ENCODE peak calls at places on chromosome X, in six cellular contexts. V is CD4-positive, CD25-positive, alpha-beta regulatory T cell; A is cardiac fibroblast; P is fibroblast of pulmonary artery; W is GM23248; F is lung microvascular endothelial cell. C is an unnamed sample.

GRCh38 chrX:146907391-146908240 is 93.1 kb upstream of the CXorf51A start:
- DNase-seq in V (no peak), A (peak), P (no peak), W (peak), F (no peak), C (no peak)

GRCh38 chrX:131747173-131747572 is 203.3 kb downstream of the OR13H1 start:
- DNase-seq in V (no peak), A (no peak), P (no peak), W (no peak), F (peak), C (no peak)

GRCh38 chrX:2875798-2876399 is 47.2 kb downstream of the GYG2 start:
- DNase-seq in V (no peak), A (peak), P (peak), W (peak), F (peak), C (no peak)

GRCh38 chrX:51459125-51459524 is 37.3 kb downstream of the NUDT11 start:
- DNase-seq in V (no peak), A (peak), P (peak), W (peak), F (peak), C (no peak)

GRCh38 chrX:154486396-154487207 is at the start of gene UBL4A:
- DNase-seq in V (peak), A (peak), P (peak), W (peak), F (peak), C (peak)

GRCh38 chrX:5681159-5681558 is 547.5 kb downstream of the NLGN4X start:
- DNase-seq in V (no peak), A (no peak), P (no peak), W (no peak), F (no peak), C (no peak)

GRCh38 chrX:16869393-16870094 is 618 bp downstream of the RBBP7 start:
- DNase-seq in V (peak), A (no peak), P (peak), W (peak), F (peak), C (peak)

GRCh38 chrX:49187526-49187925 is 1.4 kb upstream of the PRICKLE3 start:
- DNase-seq in V (no peak), A (no peak), P (no peak), W (no peak), F (no peak), C (no peak)

GRCh38 chrX:94662665-94663064 is 988.7 kb downstream of the FAM133A start:
- DNase-seq in V (no peak), A (no peak), P (no peak), W (no peak), F (no peak), C (no peak)

GRCh38 chrX:129600981-129601424 is 53.8 kb downstream of the APLN start:
- DNase-seq in V (no peak), A (no peak), P (peak), W (peak), F (peak), C (no peak)

GRCh38 chrX:41707218-41707617 is 16.8 kb upstream of the GPR82 start:
- DNase-seq in V (no peak), A (no peak), P (no peak), W (no peak), F (no peak), C (no peak)

GRCh38 chrX:78886550-78886949 is 58.6 kb upstream of the P2RY10 start:
- DNase-seq in V (no peak), A (peak), P (peak), W (peak), F (no peak), C (no peak)

GRCh38 chrX:320126-320783 is 1.7 kb upstream of the GTPBP6 start:
- DNase-seq in V (no peak), A (no peak), P (no peak), W (peak), F (no peak), C (no peak)

GRCh38 chrX:74420194-74421035 is 878 bp upstream of the SLC16A2 start:
- DNase-seq in V (no peak), A (peak), P (peak), W (peak), F (peak), C (no peak)

GRCh38 chrX:85627363-85627762 is 247.9 kb upstream of the POF1B start:
- DNase-seq in V (no peak), A (peak), P (no peak), W (peak), F (peak), C (no peak)

GRCh38 chrX:133983974-133984578 is 1.3 kb downstream of the GPC3 start:
- DNase-seq in V (no peak), A (no peak), P (no peak), W (no peak), F (no peak), C (no peak)